ENCODE peak calls at places on chromosome 7, in four cellular contexts. V, R, Y and X are unnamed samples.

GRCh38 chr7:106643189-106643588 is 17.8 kb downstream of the CCDC71L start:
- DNase-seq in V (no peak), Y (no peak), R (no peak), X (no peak)

GRCh38 chr7:17185690-17186070 is 112.8 kb upstream of the AHR start:
- DNase-seq in Y (no peak), R (no peak), V (no peak), X (no peak)

GRCh38 chr7:152959610-152960009 is 200.1 kb downstream of the ACTR3B start:
- DNase-seq in V (no peak), Y (no peak), R (no peak), X (no peak)

GRCh38 chr7:154892459-154892858 is 110.5 kb downstream of the PAXIP1 start:
- DNase-seq in Y (no peak), R (no peak), V (no peak), X (no peak)

GRCh38 chr7:88243345-88243909 is 23.6 kb upstream of the SRI start:
- DNase-seq in V (no peak), Y (no peak), R (no peak), X (no peak)

GRCh38 chr7:157425761-157426160 is 89.0 kb downstream of the DNAJB6 start:
- DNase-seq in V (no peak), Y (no peak), R (no peak), X (no peak)

GRCh38 chr7:14835399-14835798 is 67.2 kb downstream of the DGKB start:
- DNase-seq in V (no peak), Y (no peak), R (no peak), X (no peak)

GRCh38 chr7:157000047-157000726 is 10.3 kb downstream of the MNX1 start:
- DNase-seq in V (no peak), R (no peak), Y (no peak), X (no peak)

GRCh38 chr7:143487566-143487965 is 9.9 kb downstream of the TAS2R41 start:
- DNase-seq in R (peak), V (no peak), Y (no peak), X (no peak)

GRCh38 chr7:111029141-111029572 is 61.8 kb upstream of the LRRN3 start:
- DNase-seq in Y (no peak), R (no peak), V (peak), X (no peak)